ENCODE peak calls at places on chromosomes 16 and 17, in four cellular contexts. H is IMR-90, C is mesendoderm, U is mesenchymal stem cell. I is an unnamed sample.

GRCh38 chr16:71357681-71358080 is 842 bp upstream of the CALB2 start:
- DNase-seq in H (no peak), C (no peak), U (no peak), I (no peak)

GRCh38 chr16:55492756-55493380 is 13.9 kb downstream of the MMP2 start:
- DNase-seq in H (no peak), C (no peak), U (no peak), I (no peak)

GRCh38 chr17:35476283-35476820 is 27.8 kb upstream of the SLFN13 start:
- DNase-seq in H (no peak), C (no peak), U (no peak), I (no peak)

GRCh38 chr17:2795412-2796163 is 650 bp upstream of the RAP1GAP2 start:
- DNase-seq in H (no peak), C (no peak), U (no peak), I (no peak)

GRCh38 chr17:9273334-9274118 is 252.2 kb downstream of the NTN1 start:
- DNase-seq in H (peak; percentile 52), C (no peak), U (no peak), I (no peak)

GRCh38 chr16:54359086-54359485 is 72.5 kb upstream of the IRX3 start:
- DNase-seq in H (no peak), C (peak; percentile 27), U (no peak), I (no peak)

GRCh38 chr17:27610304-27610676 is 20.7 kb upstream of the LGALS9 start:
- DNase-seq in H (no peak), C (no peak), U (no peak), I (no peak)

GRCh38 chr17:83196088-83196765 is 116.8 kb downstream of the METRNL start:
- DNase-seq in H (peak; percentile 30), C (no peak), U (no peak), I (no peak)

GRCh38 chr17:42682400-42683384 is at the start of gene CNTNAP1:
- DNase-seq in H (peak; percentile 84), C (peak; percentile 76), U (peak; percentile 92), I (peak; percentile 66)

GRCh38 chr16:15986261-15986660 is 36.8 kb downstream of the ABCC1 start:
- DNase-seq in H (no peak), C (no peak), U (no peak), I (no peak)

GRCh38 chr17:74430385-74430705 is 1.5 kb upstream of the GPRC5C start:
- DNase-seq in H (no peak), C (no peak), U (no peak), I (no peak)

GRCh38 chr17:61387011-61387410 is 12.6 kb upstream of the TBX2 start:
- DNase-seq in H (no peak), C (no peak), U (no peak), I (no peak)

GRCh38 chr16:66154801-66155200 is 211.7 kb upstream of the CDH5 start:
- DNase-seq in H (no peak), C (peak; percentile 34), U (no peak), I (no peak)

GRCh38 chr17:36092228-36092627 is 2.3 kb upstream of the CCL3 start:
- DNase-seq in H (no peak), C (no peak), U (no peak), I (no peak)

GRCh38 chr17:40038882-40039513 is 15.2 kb downstream of the MED24 start:
- DNase-seq in H (peak; percentile 87), C (peak; percentile 79), U (peak; percentile 91), I (no peak)

DNA sequence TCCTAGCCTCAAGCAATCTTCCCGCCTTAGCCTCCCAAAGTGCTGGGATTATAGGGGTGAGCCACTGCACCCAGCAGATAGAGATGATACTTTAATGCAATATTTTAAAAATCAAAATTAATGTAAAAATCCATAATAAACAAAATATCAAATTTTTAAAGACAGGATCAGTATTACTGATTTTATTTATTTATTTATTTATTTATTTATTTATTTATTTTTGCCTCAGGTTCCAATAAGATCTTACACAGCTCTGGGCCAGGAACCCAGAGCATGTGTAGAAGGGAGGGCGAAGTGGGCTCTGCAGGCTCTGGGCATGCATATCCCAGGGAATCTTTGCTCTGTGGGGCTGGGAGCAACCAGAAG is 41.6 kb downstream of the FZD2 start:
- DNase-seq in H (no peak), C (no peak), U (no peak), I (no peak)
- H3K4ac ChIP-seq in H (peak overlapping the region; percentile 59), C (no peak overlapping the region), U (no peak overlapping the region), I (no peak overlapping the region)

GRCh38 chr16:77789085-77789611 is 784 bp downstream of the VAT1L start:
- DNase-seq in H (no peak), C (peak; percentile 34), U (no peak), I (no peak)

GRCh38 chr16:77786448-77786847 is 1.9 kb upstream of the VAT1L start:
- DNase-seq in H (no peak), C (no peak), U (no peak), I (no peak)

GRCh38 chr16:77787452-77787851 is 912 bp upstream of the VAT1L start:
- DNase-seq in H (no peak), C (no peak), U (no peak), I (no peak)

GRCh38 chr16:77789646-77790370 is 1.4 kb downstream of the VAT1L start:
- DNase-seq in H (no peak), C (peak; percentile 11), U (no peak), I (no peak)

DNA sequence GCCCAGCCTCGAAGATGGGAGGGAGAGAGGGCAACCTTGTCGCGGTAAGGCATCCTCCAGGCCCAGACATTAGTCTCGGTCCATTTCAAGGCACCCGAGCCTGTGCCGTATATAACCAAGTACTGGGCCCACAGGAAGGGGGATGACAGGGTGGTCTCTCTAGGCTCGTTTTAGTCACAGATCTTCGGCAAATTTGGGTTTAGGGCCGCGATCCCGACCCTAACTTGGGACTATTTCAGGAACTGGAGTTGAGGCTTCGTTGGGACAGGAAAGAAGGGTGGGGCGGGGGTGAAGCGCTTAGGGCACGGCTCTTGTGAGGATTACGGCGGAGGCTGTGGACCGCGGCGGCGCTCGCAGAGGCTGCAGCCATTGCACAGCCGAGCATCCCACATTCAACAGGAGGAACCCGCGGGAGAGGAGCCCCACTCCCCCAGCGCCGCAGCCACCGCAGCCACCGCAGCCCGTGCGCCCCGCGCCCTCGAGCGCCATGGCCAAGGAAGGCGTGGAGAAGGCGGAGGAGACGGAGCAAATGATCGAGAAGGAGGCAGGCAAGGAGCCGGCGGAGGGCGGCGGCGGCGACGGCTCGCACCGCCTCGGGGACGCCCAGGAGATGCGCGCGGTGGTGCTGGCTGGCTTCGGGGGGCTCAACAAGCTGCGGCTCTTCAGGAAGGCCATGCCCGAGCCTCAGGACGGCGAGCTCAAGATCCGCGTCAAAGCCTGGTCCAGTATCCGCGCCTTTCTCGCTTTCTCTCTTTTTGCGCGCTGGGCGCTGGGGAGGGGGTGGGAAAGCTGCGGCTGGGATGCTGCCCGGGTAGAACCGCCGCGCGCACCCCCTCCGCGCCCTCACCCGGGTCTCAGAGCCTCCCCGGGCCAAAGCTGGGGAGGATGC is at the start of gene VAT1L:
- DNase-seq in H (peak; percentile 63), C (peak; percentile 71), U (peak; percentile 80), I (peak; percentile 57)
- H2BK120ac ChIP-seq in H (peak within 1 kb of the TSS; percentile 89), C (no peak within 1 kb of the TSS), U (peak within 1 kb of the TSS; percentile 36), I (no peak within 1 kb of the TSS)

GRCh38 chr16:85796599-85796998 is 2.7 kb downstream of the EMC8 start:
- DNase-seq in H (no peak), C (no peak), U (no peak), I (no peak)
- H3K4ac ChIP-seq in H (no peak overlapping the region), C (no peak overlapping the region), U (no peak overlapping the region), I (no peak overlapping the region)

DNA sequence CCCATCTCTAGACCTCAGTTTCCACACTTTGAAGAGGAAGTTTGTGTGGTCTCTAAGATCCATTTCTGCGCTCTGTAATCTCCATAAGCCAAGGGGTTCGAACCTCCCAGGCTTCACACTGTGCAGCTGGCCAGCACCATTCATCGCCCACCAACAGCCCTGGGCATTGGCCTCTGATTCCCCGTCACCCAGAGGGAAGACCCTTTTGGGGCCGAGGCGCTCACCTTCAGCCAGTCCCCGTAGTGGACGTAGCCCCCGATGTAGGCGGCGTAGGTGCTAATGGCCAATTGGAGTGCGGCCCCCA is 678 bp downstream of the TMEM101 start:
- DNase-seq in H (no peak), C (no peak), U (peak; percentile 39), I (no peak)
- H2BK120ac ChIP-seq in H (no peak overlapping the region), C (no peak overlapping the region), U (peak overlapping the region; percentile 2), I (no peak overlapping the region)

GRCh38 chr16:50079741-50080140 is 14.0 kb downstream of the HEATR3 start:
- DNase-seq in H (no peak), C (no peak), U (no peak), I (no peak)
- H3K4ac ChIP-seq in H (no peak overlapping the region), C (no peak overlapping the region), U (no peak overlapping the region), I (no peak overlapping the region)

DNA sequence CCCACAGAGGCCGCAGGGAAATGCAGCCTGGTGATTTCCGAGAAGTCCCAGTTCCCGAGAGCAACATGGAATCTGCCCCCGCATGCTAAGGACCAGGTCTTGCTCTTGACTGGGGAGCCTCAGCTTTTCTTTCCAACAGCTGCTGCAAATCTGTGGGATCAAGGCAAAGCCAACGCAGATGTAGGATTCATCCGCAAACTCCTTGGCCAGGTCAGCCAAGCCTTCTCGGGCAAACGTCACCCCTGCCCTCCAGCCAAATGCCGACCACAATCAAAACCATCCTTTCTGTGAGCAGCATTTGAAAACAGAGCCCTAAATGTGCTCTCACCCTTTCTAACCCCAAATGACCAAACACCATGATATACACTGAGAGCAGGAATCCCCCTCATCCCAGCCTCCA is 54.0 kb downstream of the MRM3 start:
- DNase-seq in H (no peak), C (peak; percentile 47), U (peak; percentile 30), I (no peak)
- H2BK120ac ChIP-seq in H (peak overlapping the region; percentile 4), C (no peak overlapping the region), U (no peak overlapping the region), I (no peak overlapping the region)

GRCh38 chr17:50345443-50346312 is at the start of gene XYLT2:
- DNase-seq in H (peak; percentile 80), C (peak; percentile 90), U (peak; percentile 83), I (peak; percentile 89)
- H3K4ac ChIP-seq in H (peak within 1 kb of the TSS; percentile 88), C (peak within 1 kb of the TSS; percentile 73), U (peak within 1 kb of the TSS; percentile 93), I (peak within 1 kb of the TSS; percentile 96)

GRCh38 chr16:81595676-81596292 is 151.2 kb downstream of the CMIP start:
- DNase-seq in H (no peak), C (no peak), U (peak; percentile 87), I (no peak)

GRCh38 chr16:81597079-81597658 is 152.6 kb downstream of the CMIP start:
- DNase-seq in H (no peak), C (no peak), U (no peak), I (no peak)

GRCh38 chr16:81600275-81600674 is 155.7 kb downstream of the CMIP start:
- DNase-seq in H (peak; percentile 62), C (peak; percentile 66), U (peak; percentile 91), I (peak; percentile 31)

GRCh38 chr16:81599034-81599744 is 154.6 kb downstream of the CMIP start:
- DNase-seq in H (no peak), C (no peak), U (no peak), I (no peak)

GRCh38 chr16:81598083-81598482 is 153.5 kb downstream of the CMIP start:
- DNase-seq in H (no peak), C (no peak), U (no peak), I (no peak)
- H2BK120ac ChIP-seq in H (no peak overlapping the region), C (no peak overlapping the region), U (no peak overlapping the region), I (no peak overlapping the region)

I was measured in neuronal stem cell.